ENCODE peak calls at places on chromosomes 13 and 19, in six cellular contexts. T is OCI-LY7, A is GM23338, Q is GM23248, M is HCT116, R is neural progenitor cell. S is an unnamed sample.

GRCh38 chr13:41546372-41547252 is 89.3 kb downstream of the RGCC start:
- DNase-seq in M (no peak), T (no peak), A (no peak), R (no peak), Q (peak), S (peak)

GRCh38 chr19:10818306-10819123 is 17.5 kb downstream of the TMED1 start:
- DNase-seq in T (no peak), R (no peak), Q (peak), A (no peak), M (no peak), S (no peak)

GRCh38 chr13:86906458-86906857 is 764.7 kb upstream of the SLITRK5 start:
- DNase-seq in Q (peak), A (no peak), R (no peak), T (no peak), M (no peak), S (no peak)

GRCh38 chr19:9044449-9044848 is 34.2 kb upstream of the MUC16 start:
- DNase-seq in T (no peak), A (no peak), R (no peak), Q (no peak), M (no peak), S (no peak)

GRCh38 chr19:6048808-6049405 is 61.4 kb downstream of the RFX2 start:
- DNase-seq in A (peak), T (peak), M (peak), R (peak), Q (peak), S (peak)

GRCh38 chr13:114145256-114145655 is 12.8 kb upstream of the RASA3 start:
- DNase-seq in M (no peak), A (no peak), Q (no peak), R (peak), T (peak), S (no peak)

GRCh38 chr13:36158606-36159005 is 27.4 kb upstream of the DCLK1 start:
- DNase-seq in A (no peak), Q (no peak), R (no peak), T (no peak), M (no peak), S (peak)

GRCh38 chr19:47036233-47036651 is 12.2 kb downstream of the TMEM160 start:
- DNase-seq in M (no peak), A (no peak), Q (peak), R (peak), T (no peak), S (peak)

GRCh38 chr19:51101171-51101865 is 6.9 kb downstream of the CTU1 start:
- DNase-seq in T (no peak), R (no peak), M (no peak), Q (peak), A (no peak), S (no peak)

GRCh38 chr19:49878744-49879070 is 1.2 kb downstream of the TBC1D17 start:
- DNase-seq in R (no peak), Q (no peak), M (no peak), A (no peak), T (no peak), S (no peak)

GRCh38 chr13:41587490-41587889 is 130.1 kb downstream of the RGCC start:
- DNase-seq in T (peak), R (peak), M (no peak), A (peak), Q (no peak), S (no peak)

GRCh38 chr13:39197645-39198007 is 159.4 kb downstream of the NHLRC3 start:
- DNase-seq in A (no peak), T (no peak), M (no peak), R (no peak), Q (no peak), S (no peak)

GRCh38 chr13:46739447-46740125 is 57.4 kb downstream of the ESD start:
- DNase-seq in R (no peak), A (no peak), M (no peak), Q (peak), T (no peak), S (no peak)

GRCh38 chr13:65456150-65456912 is 1773.8 kb downstream of the PCDH9 start:
- DNase-seq in M (no peak), T (no peak), Q (no peak), R (no peak), A (no peak), S (no peak)

GRCh38 chr13:57739089-57739488 is 107.5 kb downstream of the PCDH17 start:
- DNase-seq in M (no peak), T (no peak), Q (no peak), R (no peak), A (peak), S (no peak)

GRCh38 chr13:107324416-107325204 is 756.7 kb upstream of the ARGLU1 start:
- DNase-seq in M (no peak), A (no peak), T (no peak), Q (no peak), R (no peak), S (no peak)

GRCh38 chr13:99812611-99813010 is 159.0 kb downstream of the ZIC5 start:
- DNase-seq in T (no peak), M (no peak), Q (peak), R (no peak), A (no peak), S (peak)

GRCh38 chr13:98974053-98974452 is 3.8 kb downstream of the DOCK9 start:
- DNase-seq in M (no peak), T (peak), A (no peak), Q (no peak), R (no peak), S (no peak)

GRCh38 chr19:12606796-12607195 is 3.8 kb downstream of the ZNF490 start:
- DNase-seq in A (no peak), Q (peak), R (no peak), M (no peak), T (no peak), S (no peak)

GRCh38 chr19:12610540-12611360 is at the start of the genes ZNF490 and ZNF791:
- DNase-seq in M (peak), Q (peak), A (peak), T (peak), R (peak), S (peak)

GRCh38 chr19:12611361-12611699 is 610 bp downstream of the ZNF791 start:
- DNase-seq in A (peak), R (peak), M (peak), T (no peak), Q (peak), S (peak)
- TF ChIP-seq EZH2phosphoT487 in A (no peak), R (no peak), M (no peak), T (no peak), Q (no peak), S (no peak)

GRCh38 chr13:75135325-75135825 is 346.6 kb downstream of the TBC1D4 start:
- DNase-seq in M (no peak), A (no peak), R (no peak), Q (peak), T (no peak), S (peak)
- H3K4me2 ChIP-seq in M (no peak), A (no peak), R (no peak), Q (peak), T (no peak), S (peak)

DNA sequence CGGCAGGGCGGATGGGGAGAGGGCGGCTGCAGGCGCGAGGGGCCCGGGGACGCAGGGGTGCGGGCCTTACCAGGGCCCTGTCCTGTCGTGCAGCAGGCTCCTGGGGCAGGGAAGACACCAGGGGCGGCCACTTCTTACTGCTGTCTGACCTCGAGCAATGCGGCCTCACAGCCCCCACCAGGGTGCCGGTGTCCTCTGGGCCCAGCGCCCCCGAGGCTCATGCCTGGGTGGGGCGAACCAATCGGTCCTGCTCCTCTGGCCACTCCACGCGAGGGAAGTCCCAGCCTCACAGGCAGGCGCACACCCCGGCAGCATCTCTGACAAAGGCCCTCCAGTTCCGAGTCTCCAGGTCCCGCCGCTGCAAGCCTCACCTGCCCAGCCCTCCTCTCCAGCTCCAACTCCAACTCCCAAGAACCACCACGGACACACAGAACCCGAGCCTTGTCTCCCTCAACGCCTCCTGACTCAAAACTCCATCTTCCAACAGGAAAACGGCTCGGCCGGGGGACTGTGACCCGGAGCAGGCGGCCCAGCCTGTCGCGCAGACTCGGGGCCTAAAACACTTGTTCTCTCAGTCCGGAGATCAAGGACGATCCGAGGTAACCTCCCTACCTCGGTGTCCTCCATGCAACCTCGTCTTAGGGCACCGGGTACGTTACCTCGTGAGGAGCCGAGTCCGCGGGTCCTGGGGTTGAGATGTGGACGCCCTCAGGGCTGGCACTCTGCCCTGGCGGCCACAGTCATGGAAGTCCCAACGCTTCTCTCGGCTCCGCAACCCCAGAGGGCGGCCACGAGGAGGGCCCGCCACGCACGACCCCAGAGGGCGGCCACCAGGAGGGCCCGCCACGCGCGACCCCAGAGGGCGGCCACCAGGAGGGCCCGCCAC is 6.5 kb downstream of the FGF22 start:
- DNase-seq in T (no peak), Q (no peak), M (no peak), R (no peak), A (no peak), S (no peak)
- TF ChIP-seq EZH2phosphoT487 in T (no peak), Q (no peak), M (no peak), R (no peak), A (no peak), S (no peak)

GRCh38 chr13:34230271-34230670 is 412.3 kb downstream of the RFC3 start:
- DNase-seq in T (no peak), R (no peak), M (no peak), Q (no peak), A (no peak), S (no peak)
- H3K4me2 ChIP-seq in T (no peak), R (no peak), M (no peak), Q (no peak), A (no peak), S (no peak)

S was measured in PC-3.